ENCODE peak calls at places on chromosome 7, in five cellular contexts. One of them, this sample, is unnamed.

GRCh38 chr7:141128506-141128905 is 54.6 kb downstream of the TMEM178B start:
- DNase-seq in tibial artery: no peak
- DNase-seq in psoas muscle: no peak
- DNase-seq in RWPE1: no peak
- DNase-seq in uterus: no peak
- DNase-seq in this sample: no peak

GRCh38 chr7:151122276-151122675 is 36.0 kb downstream of the AGAP3 start:
- DNase-seq in tibial artery: no peak
- DNase-seq in psoas muscle: no peak
- DNase-seq in RWPE1: no peak
- DNase-seq in uterus: no peak
- DNase-seq in this sample: no peak

GRCh38 chr7:22361320-22361719 is 4.4 kb upstream of the RAPGEF5 start:
- DNase-seq in tibial artery: no peak
- DNase-seq in psoas muscle: no peak
- DNase-seq in RWPE1: no peak
- DNase-seq in uterus: no peak
- DNase-seq in this sample: no peak

GRCh38 chr7:95737828-95738505 is 34.4 kb upstream of the DYNC1I1 start:
- DNase-seq in tibial artery: no peak
- DNase-seq in psoas muscle: no peak
- DNase-seq in RWPE1: no peak
- DNase-seq in uterus: no peak
- DNase-seq in this sample: no peak

GRCh38 chr7:36391436-36392198 is 2.0 kb downstream of the ANLN start:
- DNase-seq in tibial artery: no peak
- DNase-seq in psoas muscle: no peak
- DNase-seq in RWPE1: no peak
- DNase-seq in uterus: no peak
- DNase-seq in this sample: no peak

GRCh38 chr7:151800391-151800790 is 76.5 kb downstream of the PRKAG2 start:
- DNase-seq in tibial artery: no peak
- DNase-seq in psoas muscle: peak; percentile 28
- DNase-seq in RWPE1: no peak
- DNase-seq in uterus: no peak
- DNase-seq in this sample: no peak

GRCh38 chr7:18820981-18821380 is 296.5 kb downstream of the TWIST1 start:
- DNase-seq in tibial artery: no peak
- DNase-seq in psoas muscle: peak; percentile 12
- DNase-seq in RWPE1: no peak
- DNase-seq in uterus: no peak
- DNase-seq in this sample: no peak

GRCh38 chr7:30965883-30966282 is 2.1 kb downstream of the GHRHR start:
- DNase-seq in tibial artery: no peak
- DNase-seq in psoas muscle: no peak
- DNase-seq in RWPE1: no peak
- DNase-seq in uterus: no peak
- DNase-seq in this sample: no peak

GRCh38 chr7:148575640-148576411 is 14.7 kb upstream of the C7orf33 start:
- DNase-seq in tibial artery: peak; percentile 71
- DNase-seq in psoas muscle: peak; percentile 71
- DNase-seq in RWPE1: peak; percentile 52
- DNase-seq in uterus: peak; percentile 26
- DNase-seq in this sample: peak; percentile 69

GRCh38 chr7:79610905-79611304 is 157.4 kb upstream of the MAGI2 start:
- DNase-seq in tibial artery: no peak
- DNase-seq in psoas muscle: no peak
- DNase-seq in RWPE1: no peak
- DNase-seq in uterus: no peak
- DNase-seq in this sample: no peak

GRCh38 chr7:90563286-90563685 is 32.8 kb upstream of the CDK14 start:
- DNase-seq in tibial artery: no peak
- DNase-seq in psoas muscle: no peak
- DNase-seq in RWPE1: no peak
- DNase-seq in uterus: no peak
- DNase-seq in this sample: no peak

GRCh38 chr7:44867073-44867990 is 18.0 kb downstream of the PURB start:
- DNase-seq in tibial artery: no peak
- DNase-seq in psoas muscle: no peak
- DNase-seq in RWPE1: peak; percentile 71
- DNase-seq in uterus: peak; percentile 56
- DNase-seq in this sample: no peak

GRCh38 chr7:151251328-151251925 is 2.9 kb upstream of the SMARCD3 start:
- DNase-seq in tibial artery: peak; percentile 76
- DNase-seq in psoas muscle: peak; percentile 84
- DNase-seq in RWPE1: peak; percentile 44
- DNase-seq in uterus: peak; percentile 70
- DNase-seq in this sample: no peak

GRCh38 chr7:122674502-122674901 is 24.4 kb downstream of the RNF133 start:
- DNase-seq in tibial artery: no peak
- DNase-seq in psoas muscle: no peak
- DNase-seq in RWPE1: no peak
- DNase-seq in uterus: no peak
- DNase-seq in this sample: no peak

GRCh38 chr7:150974468-150975391 is 3.4 kb downstream of the KCNH2 start:
- DNase-seq in tibial artery: no peak
- DNase-seq in psoas muscle: no peak
- DNase-seq in RWPE1: peak; percentile 17
- DNase-seq in uterus: peak; percentile 78
- DNase-seq in this sample: peak; percentile 80

GRCh38 chr7:121442845-121443244 is 46.7 kb upstream of the FAM3C start:
- DNase-seq in tibial artery: no peak
- DNase-seq in psoas muscle: no peak
- DNase-seq in RWPE1: peak; percentile 36
- DNase-seq in uterus: no peak
- DNase-seq in this sample: no peak

GRCh38 chr7:121437470-121437869 is 41.4 kb upstream of the FAM3C start:
- DNase-seq in tibial artery: no peak
- DNase-seq in psoas muscle: no peak
- DNase-seq in RWPE1: no peak
- DNase-seq in uterus: no peak
- DNase-seq in this sample: no peak

GRCh38 chr7:121436688-121437087 is 40.6 kb upstream of the FAM3C start:
- DNase-seq in tibial artery: no peak
- DNase-seq in psoas muscle: no peak
- DNase-seq in RWPE1: no peak
- DNase-seq in uterus: no peak
- DNase-seq in this sample: no peak

GRCh38 chr7:121436136-121436535 is 40.0 kb upstream of the FAM3C start:
- DNase-seq in tibial artery: no peak
- DNase-seq in psoas muscle: no peak
- DNase-seq in RWPE1: no peak
- DNase-seq in uterus: no peak
- DNase-seq in this sample: no peak

GRCh38 chr7:121440857-121441503 is 44.9 kb upstream of the FAM3C start:
- DNase-seq in tibial artery: no peak
- DNase-seq in psoas muscle: peak; percentile 50
- DNase-seq in RWPE1: no peak
- DNase-seq in uterus: no peak
- DNase-seq in this sample: no peak
- H3K27ac ChIP-seq in tibial artery: no peak overlapping the region
- H3K27ac ChIP-seq in psoas muscle: no peak overlapping the region
- H3K27ac ChIP-seq in RWPE1: no peak overlapping the region
- H3K27ac ChIP-seq in uterus: no peak overlapping the region
- H3K27ac ChIP-seq in this sample: no peak overlapping the region

GRCh38 chr7:139893999-139894398 is 64.9 kb downstream of the TBXAS1 start:
- DNase-seq in tibial artery: no peak
- DNase-seq in psoas muscle: no peak
- DNase-seq in RWPE1: no peak
- DNase-seq in uterus: no peak
- DNase-seq in this sample: no peak

GRCh38 chr7:139886899-139887298 is 57.8 kb downstream of the TBXAS1 start:
- DNase-seq in tibial artery: no peak
- DNase-seq in psoas muscle: no peak
- DNase-seq in RWPE1: no peak
- DNase-seq in uterus: no peak
- DNase-seq in this sample: no peak

GRCh38 chr7:139887895-139888518 is 58.9 kb downstream of the TBXAS1 start:
- DNase-seq in tibial artery: no peak
- DNase-seq in psoas muscle: no peak
- DNase-seq in RWPE1: no peak
- DNase-seq in uterus: no peak
- DNase-seq in this sample: no peak

GRCh38 chr7:139886206-139886605 is 57.1 kb downstream of the TBXAS1 start:
- DNase-seq in tibial artery: no peak
- DNase-seq in psoas muscle: no peak
- DNase-seq in RWPE1: no peak
- DNase-seq in uterus: no peak
- DNase-seq in this sample: no peak

GRCh38 chr7:139889186-139889871 is 60.3 kb downstream of the TBXAS1 start:
- DNase-seq in tibial artery: no peak
- DNase-seq in psoas muscle: no peak
- DNase-seq in RWPE1: peak; percentile 44
- DNase-seq in uterus: no peak
- DNase-seq in this sample: no peak
- TF ChIP-seq CTCF in tibial artery: no peak
- TF ChIP-seq CTCF in psoas muscle: no peak
- TF ChIP-seq CTCF in RWPE1: no peak
- TF ChIP-seq CTCF in uterus: no peak
- TF ChIP-seq CTCF in this sample: no peak

DNA sequence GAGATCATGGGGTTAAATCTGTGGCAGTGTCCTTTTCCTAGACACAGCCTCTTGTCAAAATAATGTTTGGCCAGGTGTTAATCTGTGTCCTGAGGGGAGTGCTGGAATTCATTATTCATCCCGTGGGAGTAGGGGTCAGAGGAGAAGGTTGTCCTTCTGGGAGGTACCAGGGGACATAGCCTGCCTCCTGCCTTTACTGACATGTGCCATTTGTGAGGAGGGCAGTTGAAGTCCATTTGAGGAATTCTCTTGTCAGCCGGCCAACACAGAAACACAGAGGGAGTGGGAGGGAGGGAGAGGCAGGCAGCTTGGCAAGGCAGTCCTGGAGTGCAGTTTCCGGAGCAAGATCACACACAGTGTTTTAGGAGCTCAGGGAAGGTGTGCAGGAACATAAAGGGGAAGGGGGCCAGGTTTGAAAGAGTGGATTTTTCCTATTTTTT is 368.9 kb downstream of the AUTS2 start:
- DNase-seq in tibial artery: peak; percentile 66
- DNase-seq in psoas muscle: peak; percentile 47
- DNase-seq in RWPE1: no peak
- DNase-seq in uterus: peak; percentile 20
- DNase-seq in this sample: no peak
- H3K27ac ChIP-seq in tibial artery: no peak overlapping the region
- H3K27ac ChIP-seq in psoas muscle: no peak overlapping the region
- H3K27ac ChIP-seq in RWPE1: no peak overlapping the region
- H3K27ac ChIP-seq in uterus: no peak overlapping the region
- H3K27ac ChIP-seq in this sample: no peak overlapping the region

DNA sequence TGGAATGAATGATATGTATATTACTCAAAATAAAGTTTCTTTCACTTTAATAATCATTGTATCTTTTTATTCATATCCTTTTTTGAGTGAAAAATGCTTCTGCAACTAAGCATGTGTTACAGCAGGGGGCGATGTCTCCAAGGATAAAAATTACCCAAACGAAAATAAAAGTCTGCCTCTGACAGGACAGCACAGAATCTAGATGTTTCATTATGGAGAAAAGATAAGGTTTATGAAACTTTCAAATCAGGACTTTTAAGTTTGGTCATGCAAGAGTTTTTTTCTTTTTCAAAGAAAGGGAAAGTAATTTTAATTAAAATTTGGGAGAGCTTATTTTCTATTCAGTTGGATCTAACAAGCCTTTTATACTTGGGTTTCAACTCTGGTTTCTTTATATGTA is 48.4 kb downstream of the TES start:
- DNase-seq in tibial artery: no peak
- DNase-seq in psoas muscle: no peak
- DNase-seq in RWPE1: peak; percentile 50
- DNase-seq in uterus: peak; percentile 33
- DNase-seq in this sample: no peak
- TF ChIP-seq CTCF in tibial artery: peak; percentile 91
- TF ChIP-seq CTCF in psoas muscle: peak; percentile 91
- TF ChIP-seq CTCF in RWPE1: peak; percentile 90
- TF ChIP-seq CTCF in uterus: peak; percentile 73
- TF ChIP-seq CTCF in this sample: peak; percentile 77

DNA sequence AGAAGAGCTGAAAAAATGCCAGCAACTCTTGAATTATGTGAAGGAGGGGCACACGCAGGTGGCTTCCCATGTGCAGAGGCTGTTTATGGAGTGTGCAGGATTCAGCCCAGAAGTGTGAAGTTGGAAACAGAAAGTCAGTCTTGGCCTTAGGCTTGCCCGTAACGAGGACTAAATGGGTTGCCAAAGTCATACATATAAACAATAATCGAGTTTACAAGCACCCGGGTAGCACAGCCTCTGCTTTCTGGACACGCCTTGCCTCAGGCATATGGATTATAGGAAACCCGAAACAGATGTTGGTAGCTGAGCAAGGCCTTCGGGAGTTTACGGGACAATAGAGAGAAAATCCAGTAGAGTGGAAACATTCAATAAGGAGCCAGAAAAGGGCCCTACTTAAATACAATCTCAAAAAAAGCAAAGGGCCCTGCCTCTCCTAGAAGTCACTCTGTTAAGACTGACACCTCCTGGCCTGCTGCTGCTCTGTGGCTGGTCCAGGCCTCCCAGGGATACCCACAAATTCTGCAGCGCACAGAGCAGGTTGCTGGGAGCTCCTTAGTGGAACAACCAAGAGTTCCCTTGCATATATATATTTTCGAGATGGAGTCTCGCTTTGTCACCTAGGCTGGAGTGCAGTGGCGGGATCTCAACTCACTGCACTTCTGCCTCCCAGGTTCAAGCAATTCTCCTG is 48.5 kb downstream of the SMKR1 start:
- DNase-seq in tibial artery: no peak
- DNase-seq in psoas muscle: no peak
- DNase-seq in RWPE1: no peak
- DNase-seq in uterus: no peak
- DNase-seq in this sample: no peak
- H3K27ac ChIP-seq in tibial artery: no peak overlapping the region
- H3K27ac ChIP-seq in psoas muscle: no peak overlapping the region
- H3K27ac ChIP-seq in RWPE1: no peak overlapping the region
- H3K27ac ChIP-seq in uterus: no peak overlapping the region
- H3K27ac ChIP-seq in this sample: no peak overlapping the region

GRCh38 chr7:92880212-92881090 is 44.1 kb upstream of the CDK6 start:
- DNase-seq in tibial artery: no peak
- DNase-seq in psoas muscle: peak; percentile 36
- DNase-seq in RWPE1: no peak
- DNase-seq in uterus: no peak
- DNase-seq in this sample: no peak
- TF ChIP-seq CTCF in tibial artery: peak; percentile 18
- TF ChIP-seq CTCF in psoas muscle: peak; percentile 18
- TF ChIP-seq CTCF in RWPE1: no peak
- TF ChIP-seq CTCF in uterus: no peak
- TF ChIP-seq CTCF in this sample: no peak